ENCODE peak calls at places on chromosomes 5 and 9, in eight cellular contexts. One of them, this sample, is unnamed.

GRCh38 chr5:177414481-177414880 is 5.1 kb upstream of the F12 start:
- DNase-seq in neural progenitor cell: no peak
- DNase-seq in IMR-90: no peak
- DNase-seq in HepG2: no peak
- DNase-seq in H1: no peak
- DNase-seq in fibroblast of lung: no peak
- DNase-seq in mesenchymal stem cell: no peak
- DNase-seq in hepatocyte: no peak
- DNase-seq in this sample: no peak

GRCh38 chr9:97500263-97500662 is 1.2 kb upstream of the TMOD1 start:
- DNase-seq in neural progenitor cell: no peak
- DNase-seq in IMR-90: no peak
- DNase-seq in HepG2: no peak
- DNase-seq in H1: no peak
- DNase-seq in fibroblast of lung: no peak
- DNase-seq in mesenchymal stem cell: no peak
- DNase-seq in hepatocyte: no peak
- DNase-seq in this sample: no peak

GRCh38 chr5:34556514-34556782 is 99.7 kb upstream of the RAI14 start:
- DNase-seq in neural progenitor cell: no peak
- DNase-seq in IMR-90: no peak
- DNase-seq in HepG2: no peak
- DNase-seq in H1: no peak
- DNase-seq in fibroblast of lung: no peak
- DNase-seq in mesenchymal stem cell: no peak
- DNase-seq in hepatocyte: no peak
- DNase-seq in this sample: no peak

GRCh38 chr5:107470007-107470582 is 200.6 kb downstream of the EFNA5 start:
- DNase-seq in neural progenitor cell: no peak
- DNase-seq in IMR-90: peak
- DNase-seq in HepG2: no peak
- DNase-seq in H1: no peak
- DNase-seq in fibroblast of lung: peak
- DNase-seq in mesenchymal stem cell: peak
- DNase-seq in hepatocyte: no peak
- DNase-seq in this sample: no peak

GRCh38 chr5:5699062-5699461 is 276.6 kb downstream of the ICE1 start:
- DNase-seq in neural progenitor cell: peak
- DNase-seq in IMR-90: no peak
- DNase-seq in HepG2: no peak
- DNase-seq in H1: no peak
- DNase-seq in fibroblast of lung: no peak
- DNase-seq in mesenchymal stem cell: no peak
- DNase-seq in hepatocyte: no peak
- DNase-seq in this sample: no peak

GRCh38 chr5:139401546-139401945 is 2.3 kb downstream of the SPATA24 start:
- DNase-seq in neural progenitor cell: no peak
- DNase-seq in IMR-90: no peak
- DNase-seq in HepG2: no peak
- DNase-seq in H1: no peak
- DNase-seq in fibroblast of lung: no peak
- DNase-seq in mesenchymal stem cell: no peak
- DNase-seq in hepatocyte: no peak
- DNase-seq in this sample: no peak

GRCh38 chr5:64838376-64838775 is 69.6 kb downstream of the CWC27 start:
- DNase-seq in neural progenitor cell: no peak
- DNase-seq in IMR-90: peak
- DNase-seq in HepG2: no peak
- DNase-seq in H1: no peak
- DNase-seq in fibroblast of lung: peak
- DNase-seq in mesenchymal stem cell: peak
- DNase-seq in hepatocyte: no peak
- DNase-seq in this sample: no peak

GRCh38 chr5:32713396-32714381 is 2.6 kb downstream of the NPR3 start:
- DNase-seq in neural progenitor cell: peak
- DNase-seq in IMR-90: peak
- DNase-seq in HepG2: no peak
- DNase-seq in H1: no peak
- DNase-seq in fibroblast of lung: peak
- DNase-seq in mesenchymal stem cell: peak
- DNase-seq in hepatocyte: peak
- DNase-seq in this sample: no peak

GRCh38 chr5:74237746-74238145 is 402.8 kb downstream of the ENC1 start:
- DNase-seq in neural progenitor cell: no peak
- DNase-seq in IMR-90: no peak
- DNase-seq in HepG2: no peak
- DNase-seq in H1: no peak
- DNase-seq in fibroblast of lung: no peak
- DNase-seq in mesenchymal stem cell: no peak
- DNase-seq in hepatocyte: no peak
- DNase-seq in this sample: no peak

GRCh38 chr5:128777052-128777451 is 188.2 kb upstream of the SLC27A6 start:
- DNase-seq in neural progenitor cell: no peak
- DNase-seq in IMR-90: no peak
- DNase-seq in HepG2: no peak
- DNase-seq in H1: no peak
- DNase-seq in fibroblast of lung: no peak
- DNase-seq in mesenchymal stem cell: no peak
- DNase-seq in hepatocyte: no peak
- DNase-seq in this sample: no peak

GRCh38 chr5:137573376-137573775 is 74.2 kb upstream of the SPOCK1 start:
- DNase-seq in neural progenitor cell: no peak
- DNase-seq in IMR-90: no peak
- DNase-seq in HepG2: no peak
- DNase-seq in H1: no peak
- DNase-seq in fibroblast of lung: peak
- DNase-seq in mesenchymal stem cell: no peak
- DNase-seq in hepatocyte: no peak
- DNase-seq in this sample: no peak

GRCh38 chr5:176361437-176362097 is at the start of gene KIAA1191:
- DNase-seq in neural progenitor cell: peak
- DNase-seq in IMR-90: peak
- DNase-seq in HepG2: peak
- DNase-seq in H1: no peak
- DNase-seq in fibroblast of lung: peak
- DNase-seq in mesenchymal stem cell: peak
- DNase-seq in hepatocyte: peak
- DNase-seq in this sample: peak

GRCh38 chr5:129271309-129271708 is 176.8 kb downstream of the ISOC1 start:
- DNase-seq in neural progenitor cell: peak
- DNase-seq in IMR-90: no peak
- DNase-seq in HepG2: no peak
- DNase-seq in H1: peak
- DNase-seq in fibroblast of lung: no peak
- DNase-seq in mesenchymal stem cell: peak
- DNase-seq in hepatocyte: peak
- DNase-seq in this sample: peak

GRCh38 chr5:75367401-75367800 is 30.4 kb downstream of the HMGCR start:
- DNase-seq in neural progenitor cell: no peak
- DNase-seq in IMR-90: peak
- DNase-seq in HepG2: no peak
- DNase-seq in H1: no peak
- DNase-seq in fibroblast of lung: peak
- DNase-seq in mesenchymal stem cell: peak
- DNase-seq in hepatocyte: no peak
- DNase-seq in this sample: no peak

GRCh38 chr9:111481885-111482636 is 2.1 kb downstream of the ECPAS start:
- DNase-seq in neural progenitor cell: no peak
- DNase-seq in IMR-90: peak
- DNase-seq in HepG2: peak
- DNase-seq in H1: no peak
- DNase-seq in fibroblast of lung: peak
- DNase-seq in mesenchymal stem cell: peak
- DNase-seq in hepatocyte: peak
- DNase-seq in this sample: no peak

GRCh38 chr9:127370147-127370579 is 26.8 kb upstream of the SLC2A8 start:
- DNase-seq in neural progenitor cell: no peak
- DNase-seq in IMR-90: no peak
- DNase-seq in HepG2: no peak
- DNase-seq in H1: no peak
- DNase-seq in fibroblast of lung: no peak
- DNase-seq in mesenchymal stem cell: no peak
- DNase-seq in hepatocyte: no peak
- DNase-seq in this sample: no peak

GRCh38 chr5:133421394-133421793 is 190.9 kb downstream of the FSTL4 start:
- DNase-seq in neural progenitor cell: peak
- DNase-seq in IMR-90: no peak
- DNase-seq in HepG2: no peak
- DNase-seq in H1: peak
- DNase-seq in fibroblast of lung: peak
- DNase-seq in mesenchymal stem cell: peak
- DNase-seq in hepatocyte: peak
- DNase-seq in this sample: no peak

GRCh38 chr9:100170085-100170484 is 71.0 kb downstream of the INVS start:
- DNase-seq in neural progenitor cell: no peak
- DNase-seq in IMR-90: peak
- DNase-seq in HepG2: no peak
- DNase-seq in H1: no peak
- DNase-seq in fibroblast of lung: peak
- DNase-seq in mesenchymal stem cell: peak
- DNase-seq in hepatocyte: no peak
- DNase-seq in this sample: no peak

GRCh38 chr5:35478856-35479682 is 138.6 kb upstream of the SPEF2 start:
- DNase-seq in neural progenitor cell: no peak
- DNase-seq in IMR-90: peak
- DNase-seq in HepG2: peak
- DNase-seq in H1: no peak
- DNase-seq in fibroblast of lung: peak
- DNase-seq in mesenchymal stem cell: peak
- DNase-seq in hepatocyte: no peak
- DNase-seq in this sample: no peak

GRCh38 chr5:103466494-103466893 is 96.1 kb downstream of the NUDT12 start:
- DNase-seq in neural progenitor cell: no peak
- DNase-seq in IMR-90: peak
- DNase-seq in HepG2: no peak
- DNase-seq in H1: no peak
- DNase-seq in fibroblast of lung: peak
- DNase-seq in mesenchymal stem cell: no peak
- DNase-seq in hepatocyte: no peak
- DNase-seq in this sample: no peak

GRCh38 chr5:25295067-25295466 is 650.3 kb upstream of the CDH10 start:
- DNase-seq in neural progenitor cell: no peak
- DNase-seq in IMR-90: no peak
- DNase-seq in HepG2: no peak
- DNase-seq in H1: no peak
- DNase-seq in fibroblast of lung: no peak
- DNase-seq in mesenchymal stem cell: no peak
- DNase-seq in hepatocyte: peak
- DNase-seq in this sample: no peak

GRCh38 chr5:171422902-171423663 is 3.6 kb downstream of the FGF18 start:
- DNase-seq in neural progenitor cell: no peak
- DNase-seq in IMR-90: no peak
- DNase-seq in HepG2: no peak
- DNase-seq in H1: no peak
- DNase-seq in fibroblast of lung: no peak
- DNase-seq in mesenchymal stem cell: no peak
- DNase-seq in hepatocyte: no peak
- DNase-seq in this sample: no peak
- H3K4me2 ChIP-seq in neural progenitor cell: no peak
- H3K4me2 ChIP-seq in IMR-90: no peak
- H3K4me2 ChIP-seq in HepG2: no peak
- H3K4me2 ChIP-seq in H1: no peak
- H3K4me2 ChIP-seq in fibroblast of lung: no peak
- H3K4me2 ChIP-seq in mesenchymal stem cell: no peak
- H3K4me2 ChIP-seq in hepatocyte: no peak
- H3K4me2 ChIP-seq in this sample: no peak

GRCh38 chr5:60545526-60545925 is 154.4 kb downstream of the DEPDC1B start:
- DNase-seq in neural progenitor cell: no peak
- DNase-seq in IMR-90: no peak
- DNase-seq in HepG2: no peak
- DNase-seq in H1: no peak
- DNase-seq in fibroblast of lung: no peak
- DNase-seq in mesenchymal stem cell: peak
- DNase-seq in hepatocyte: no peak
- DNase-seq in this sample: no peak
- H3K4me2 ChIP-seq in neural progenitor cell: no peak
- H3K4me2 ChIP-seq in IMR-90: no peak
- H3K4me2 ChIP-seq in HepG2: no peak
- H3K4me2 ChIP-seq in H1: no peak
- H3K4me2 ChIP-seq in fibroblast of lung: no peak
- H3K4me2 ChIP-seq in mesenchymal stem cell: no peak
- H3K4me2 ChIP-seq in hepatocyte: no peak
- H3K4me2 ChIP-seq in this sample: no peak

GRCh38 chr5:95836544-95836943 is 14.0 kb upstream of the GLRX start:
- DNase-seq in neural progenitor cell: no peak
- DNase-seq in IMR-90: no peak
- DNase-seq in HepG2: no peak
- DNase-seq in H1: no peak
- DNase-seq in fibroblast of lung: no peak
- DNase-seq in mesenchymal stem cell: no peak
- DNase-seq in hepatocyte: no peak
- DNase-seq in this sample: no peak
- H3K4me2 ChIP-seq in neural progenitor cell: no peak
- H3K4me2 ChIP-seq in IMR-90: no peak
- H3K4me2 ChIP-seq in HepG2: no peak
- H3K4me2 ChIP-seq in H1: no peak
- H3K4me2 ChIP-seq in fibroblast of lung: no peak
- H3K4me2 ChIP-seq in mesenchymal stem cell: no peak
- H3K4me2 ChIP-seq in hepatocyte: no peak
- H3K4me2 ChIP-seq in this sample: no peak

GRCh38 chr9:135959814-135960213 is 1.4 kb downstream of the UBAC1 start:
- DNase-seq in neural progenitor cell: no peak
- DNase-seq in IMR-90: no peak
- DNase-seq in HepG2: no peak
- DNase-seq in H1: no peak
- DNase-seq in fibroblast of lung: no peak
- DNase-seq in mesenchymal stem cell: peak
- DNase-seq in hepatocyte: no peak
- DNase-seq in this sample: no peak

GRCh38 chr9:135958485-135958884 is 2.7 kb downstream of the UBAC1 start:
- DNase-seq in neural progenitor cell: no peak
- DNase-seq in IMR-90: no peak
- DNase-seq in HepG2: no peak
- DNase-seq in H1: no peak
- DNase-seq in fibroblast of lung: no peak
- DNase-seq in mesenchymal stem cell: no peak
- DNase-seq in hepatocyte: no peak
- DNase-seq in this sample: no peak

GRCh38 chr9:135955981-135956797 is 5.0 kb downstream of the UBAC1 start:
- DNase-seq in neural progenitor cell: no peak
- DNase-seq in IMR-90: no peak
- DNase-seq in HepG2: no peak
- DNase-seq in H1: no peak
- DNase-seq in fibroblast of lung: no peak
- DNase-seq in mesenchymal stem cell: no peak
- DNase-seq in hepatocyte: no peak
- DNase-seq in this sample: no peak

GRCh38 chr9:135956798-135957166 is 4.4 kb downstream of the UBAC1 start:
- DNase-seq in neural progenitor cell: no peak
- DNase-seq in IMR-90: no peak
- DNase-seq in HepG2: no peak
- DNase-seq in H1: no peak
- DNase-seq in fibroblast of lung: no peak
- DNase-seq in mesenchymal stem cell: no peak
- DNase-seq in hepatocyte: no peak
- DNase-seq in this sample: no peak

DNA sequence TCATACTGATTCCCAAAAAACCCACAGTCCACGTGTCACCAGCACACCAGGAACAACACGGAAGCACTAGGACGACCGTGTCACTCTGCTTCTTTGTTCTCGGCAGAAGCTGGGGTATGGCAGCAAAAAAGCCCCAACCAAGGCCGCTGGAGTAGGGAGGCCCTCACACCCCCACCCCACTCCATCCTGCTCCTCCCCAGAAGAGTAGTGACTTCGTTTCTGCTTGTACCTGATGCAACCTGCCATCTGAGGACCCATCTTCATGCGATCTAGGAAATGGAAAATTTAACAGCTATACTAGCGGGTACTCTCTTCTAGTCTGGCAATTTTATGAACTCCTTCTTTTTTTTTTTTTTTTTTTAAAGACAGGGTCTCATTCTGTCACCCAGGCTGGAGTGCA is 3.7 kb downstream of the UBAC1 start:
- DNase-seq in neural progenitor cell: no peak
- DNase-seq in IMR-90: no peak
- DNase-seq in HepG2: no peak
- DNase-seq in H1: no peak
- DNase-seq in fibroblast of lung: no peak
- DNase-seq in mesenchymal stem cell: no peak
- DNase-seq in hepatocyte: no peak
- DNase-seq in this sample: no peak
- H3K4me2 ChIP-seq in neural progenitor cell: no peak
- H3K4me2 ChIP-seq in IMR-90: no peak
- H3K4me2 ChIP-seq in HepG2: no peak
- H3K4me2 ChIP-seq in H1: no peak
- H3K4me2 ChIP-seq in fibroblast of lung: no peak
- H3K4me2 ChIP-seq in mesenchymal stem cell: no peak
- H3K4me2 ChIP-seq in hepatocyte: no peak
- H3K4me2 ChIP-seq in this sample: no peak